ENCODE peak calls at places on chromosomes 5 and 9, in ten cellular contexts. W is astrocyte of the spinal cord; R is Right ventricle myocardium superior; U is A673; N is H54; C is CD4-positive, alpha-beta T cell; I is iris pigment epithelial cell; V is ELF-1; T is GM12865; X is stimulated activated CD8-positive, alpha-beta memory T cell treated with anti-CD3 and anti-CD28 coated beads, Interleukin-15, amount 100 ng/mL, for 4 hours. Y is an unnamed sample.

GRCh38 chr9:26191711-26192110 is 513.5 kb upstream of the TUSC1 start:
- DNase-seq in T (no peak), U (no peak), W (no peak), V (no peak), R (no peak), C (no peak), X (no peak), I (no peak), N (no peak), Y (no peak)

GRCh38 chr9:25678147-25678666 is at the start of gene TUSC1:
- DNase-seq in V (peak), X (no peak), N (peak), C (no peak), I (peak), T (no peak), U (no peak), W (peak), R (peak), Y (peak)

GRCh38 chr9:127262621-127263020 is 2.0 kb upstream of the GARNL3 start:
- DNase-seq in W (no peak), X (no peak), U (no peak), T (no peak), V (no peak), I (no peak), C (no peak), R (no peak), N (no peak), Y (peak)

GRCh38 chr5:109936091-109936490 is 246.4 kb downstream of the MAN2A1 start:
- DNase-seq in C (no peak), I (peak), R (no peak), U (no peak), X (no peak), W (no peak), N (no peak), T (no peak), V (no peak), Y (no peak)

GRCh38 chr9:93620881-93621820 is 44.8 kb downstream of the PHF2 start:
- DNase-seq in T (no peak), N (no peak), X (no peak), R (no peak), V (no peak), I (no peak), C (no peak), W (no peak), U (no peak), Y (peak)

GRCh38 chr5:10595305-10595677 is 31.4 kb downstream of the ANKRD33B start:
- DNase-seq in C (no peak), I (peak), U (no peak), N (no peak), X (no peak), V (no peak), W (no peak), T (no peak), R (no peak), Y (no peak)

GRCh38 chr9:111955048-111955447 is 58.4 kb downstream of the UGCG start:
- DNase-seq in N (no peak), V (no peak), X (no peak), W (no peak), R (no peak), I (no peak), C (no peak), U (no peak), T (no peak), Y (no peak)

GRCh38 chr5:53877243-53877642 is 316.8 kb downstream of the NDUFS4 start:
- DNase-seq in T (no peak), X (no peak), U (no peak), V (no peak), R (no peak), N (peak), C (no peak), I (peak), W (peak), Y (no peak)

GRCh38 chr9:114098021-114098659 is 952 bp downstream of the KIF12 start:
- DNase-seq in I (no peak), R (no peak), W (no peak), C (no peak), X (no peak), T (no peak), N (no peak), U (peak), V (peak), Y (peak)

GRCh38 chr9:126661521-126662251 is 48.0 kb downstream of the LMX1B start:
- DNase-seq in R (no peak), T (no peak), X (no peak), U (peak), C (no peak), W (no peak), I (peak), V (peak), N (peak), Y (peak)

GRCh38 chr5:41509399-41510175 is 814 bp downstream of the PLCXD3 start:
- DNase-seq in I (no peak), T (no peak), X (no peak), V (no peak), C (no peak), R (no peak), N (no peak), U (no peak), W (no peak), Y (peak)

GRCh38 chr5:34677428-34677827 is 21.3 kb downstream of the RAI14 start:
- DNase-seq in T (no peak), V (no peak), I (no peak), R (no peak), N (no peak), U (no peak), X (no peak), C (no peak), W (no peak), Y (no peak)

GRCh38 chr5:169772256-169772655 is 135.2 kb downstream of the DOCK2 start:
- DNase-seq in U (no peak), V (no peak), T (no peak), N (no peak), X (no peak), W (no peak), I (no peak), R (no peak), C (no peak), Y (no peak)

Y was measured in G401.